ENCODE peak calls at places on chromosomes 12 and 14, in five cellular contexts. H is globus pallidus, U is OCI-M1, Z is Panc1, B is C1 segment of cervical spinal cord. R is an unnamed sample.

GRCh38 chr14:76491172-76491930 is 115.4 kb downstream of the ESRRB start:
- DNase-seq in H (no peak), U (no peak), Z (no peak), B (no peak), R (no peak)

GRCh38 chr12:70278945-70279344 is 35.7 kb downstream of the CNOT2 start:
- DNase-seq in H (no peak), U (no peak), Z (no peak), B (no peak), R (no peak)

GRCh38 chr14:87745507-87746118 is 247.4 kb downstream of the GALC start:
- DNase-seq in H (peak; percentile 8), U (peak; percentile 62), Z (peak; percentile 38), B (no peak), R (peak; percentile 62)

GRCh38 chr14:89922549-89922907 is 32.0 kb downstream of the EFCAB11 start:
- DNase-seq in H (no peak), U (no peak), Z (no peak), B (no peak), R (no peak)

GRCh38 chr14:54502602-54503001 is 7.1 kb upstream of the CGRRF1 start:
- DNase-seq in H (no peak), U (peak; percentile 60), Z (no peak), B (no peak), R (no peak)

GRCh38 chr12:29710104-29710503 is 73.6 kb downstream of the TMTC1 start:
- DNase-seq in H (peak; percentile 62), U (no peak), Z (no peak), B (peak; percentile 14), R (peak; percentile 86)

GRCh38 chr14:41606249-41607118 is at the start of gene LRFN5:
- DNase-seq in H (peak; percentile 21), U (no peak), Z (no peak), B (no peak), R (peak; percentile 67)

GRCh38 chr12:88273450-88273849 is 131.3 kb downstream of the TMTC3 start:
- DNase-seq in H (no peak), U (no peak), Z (no peak), B (no peak), R (no peak)

GRCh38 chr12:66017736-66018135 is 112.8 kb downstream of the LLPH start:
- DNase-seq in H (no peak), U (no peak), Z (no peak), B (no peak), R (no peak)

GRCh38 chr12:132614861-132615578 is 3.6 kb upstream of the P2RX2 start:
- DNase-seq in H (peak; percentile 77), U (peak; percentile 88), Z (peak; percentile 63), B (peak; percentile 41), R (peak; percentile 85)

GRCh38 chr12:13181375-13182070 is 15.0 kb upstream of the EMP1 start:
- DNase-seq in H (no peak), U (no peak), Z (no peak), B (no peak), R (no peak)

GRCh38 chr12:46410495-46410894 is 37.9 kb upstream of the SLC38A2 start:
- DNase-seq in H (no peak), U (no peak), Z (no peak), B (no peak), R (no peak)

GRCh38 chr14:87430810-87431209 is 562.2 kb downstream of the GALC start:
- DNase-seq in H (no peak), U (no peak), Z (peak; percentile 61), B (no peak), R (no peak)

GRCh38 chr14:103628684-103629502 is at the start of gene KLC1:
- DNase-seq in H (peak; percentile 73), U (peak; percentile 75), Z (no peak), B (peak; percentile 76), R (peak; percentile 89)

GRCh38 chr14:85528882-85529585 is 910 bp upstream of the FLRT2 start:
- DNase-seq in H (no peak), U (no peak), Z (no peak), B (no peak), R (peak; percentile 48)

GRCh38 chr12:129966086-129966640 is 62.3 kb upstream of the TMEM132D start:
- DNase-seq in H (no peak), U (no peak), Z (no peak), B (no peak), R (peak; percentile 69)

GRCh38 chr12:121718653-121719239 is 6.2 kb downstream of the TMEM120B start:
- DNase-seq in H (no peak), U (no peak), Z (no peak), B (no peak), R (no peak)

GRCh38 chr12:85253823-85254222 is 26.2 kb upstream of the ALX1 start:
- DNase-seq in H (no peak), U (no peak), Z (no peak), B (no peak), R (peak; percentile 4)

GRCh38 chr12:53781218-53781801 is 29.5 kb upstream of the CISTR start:
- DNase-seq in H (no peak), U (no peak), Z (no peak), B (no peak), R (no peak)

GRCh38 chr14:89936654-89937185 is 17.8 kb downstream of the EFCAB11 start:
- DNase-seq in H (no peak), U (no peak), Z (no peak), B (no peak), R (no peak)

GRCh38 chr14:33642641-33643342 is 308.1 kb downstream of the EGLN3 start:
- DNase-seq in H (no peak), U (no peak), Z (no peak), B (no peak), R (peak; percentile 25)

GRCh38 chr12:76080729-76081415 is 3.6 kb downstream of the NAP1L1 start:
- DNase-seq in H (no peak), U (peak; percentile 46), Z (no peak), B (no peak), R (peak; percentile 49)

GRCh38 chr14:61179776-61180398 is 101.3 kb downstream of the TMEM30B start:
- DNase-seq in H (no peak), U (no peak), Z (no peak), B (no peak), R (no peak)

GRCh38 chr12:20602671-20603402 is 92.3 kb upstream of the SLCO1C1 start:
- DNase-seq in H (no peak), U (no peak), Z (no peak), B (no peak), R (no peak)

GRCh38 chr14:94042433-94043091 is 16.4 kb downstream of the OTUB2 start:
- DNase-seq in H (no peak), U (no peak), Z (no peak), B (no peak), R (no peak)